ENCODE peak calls at places on chromosomes 16 and 17, in seven cellular contexts. F, O, U, P, T, V and J are unnamed samples.

GRCh38 chr16:3595110-3595486 is 16.3 kb downstream of the SLX4 start:
- DNase-seq in O (no peak), T (no peak), F (no peak), U (no peak), P (no peak), V (no peak), J (no peak)

GRCh38 chr17:75571197-75571884 is 16.3 kb upstream of the MYO15B start:
- DNase-seq in V (no peak), F (no peak), U (no peak), T (no peak), P (no peak), O (no peak), J (no peak)

GRCh38 chr17:13931752-13932477 is 137.4 kb upstream of the COX10 start:
- DNase-seq in P (peak; percentile 21), U (no peak), O (peak; percentile 46), T (peak; percentile 13), V (no peak), F (peak; percentile 38), J (no peak)

GRCh38 chr16:67537270-67537635 is 8.6 kb downstream of the RIPOR1 start:
- DNase-seq in F (peak; percentile 64), V (peak; percentile 61), T (peak; percentile 43), U (peak; percentile 81), P (peak; percentile 62), O (peak; percentile 54), J (peak; percentile 33)

GRCh38 chr17:73142763-73143395 is 21.9 kb upstream of the SSTR2 start:
- DNase-seq in U (no peak), T (no peak), P (no peak), O (no peak), V (no peak), F (no peak), J (no peak)

GRCh38 chr17:39665642-39666221 is 583 bp downstream of the TCAP start:
- DNase-seq in O (no peak), V (no peak), P (peak; percentile 38), U (no peak), T (no peak), F (no peak), J (no peak)

GRCh38 chr16:77171750-77172635 is 19.0 kb upstream of the MON1B start:
- DNase-seq in V (no peak), T (peak; percentile 35), P (no peak), U (no peak), F (peak; percentile 53), O (peak; percentile 34), J (peak; percentile 45)

GRCh38 chr17:19461139-19461538 is 50.1 kb downstream of the RNF112 start:
- DNase-seq in V (no peak), F (no peak), T (no peak), O (peak; percentile 38), P (peak; percentile 32), U (no peak), J (no peak)

GRCh38 chr17:64134996-64135395 is 5.1 kb upstream of the ERN1 start:
- DNase-seq in V (no peak), P (no peak), F (no peak), T (no peak), O (no peak), U (no peak), J (no peak)

GRCh38 chr17:50157891-50158290 is 7.4 kb upstream of the PPP1R9B start:
- DNase-seq in T (no peak), O (no peak), V (no peak), U (no peak), F (no peak), P (no peak), J (no peak)

GRCh38 chr16:69465083-69465721 is 40.8 kb downstream of the CYB5B start:
- DNase-seq in T (no peak), U (no peak), F (no peak), V (no peak), P (no peak), O (peak; percentile 27), J (no peak)

GRCh38 chr16:80948886-80949502 is 57.7 kb downstream of the CMC2 start:
- DNase-seq in P (peak; percentile 82), O (peak; percentile 33), U (peak; percentile 78), F (no peak), V (no peak), T (peak; percentile 34), J (peak; percentile 47)

GRCh38 chr16:68491576-68491950 is 43.3 kb upstream of the SMPD3 start:
- DNase-seq in P (no peak), O (no peak), T (no peak), U (no peak), V (no peak), F (no peak), J (no peak)

GRCh38 chr17:37833237-37833859 is 88.5 kb upstream of the HNF1B start:
- DNase-seq in O (no peak), F (no peak), V (no peak), P (no peak), T (no peak), U (no peak), J (no peak)

GRCh38 chr17:51853857-51854256 is 304.7 kb downstream of the CA10 start:
- DNase-seq in O (peak; percentile 37), U (no peak), F (no peak), V (no peak), T (no peak), P (no peak), J (no peak)

GRCh38 chr17:79029327-79030009 is 5.5 kb downstream of the C1QTNF1 start:
- DNase-seq in O (no peak), T (no peak), P (no peak), F (no peak), U (peak; percentile 34), V (no peak), J (no peak)

GRCh38 chr16:30005341-30006094 is 5.3 kb downstream of the DOC2A start:
- DNase-seq in O (no peak), V (no peak), P (no peak), U (no peak), F (peak; percentile 47), T (peak; percentile 39), J (peak; percentile 45)

GRCh38 chr17:60231234-60231633 is 81.5 kb downstream of the CA4 start:
- DNase-seq in U (no peak), O (no peak), P (no peak), V (no peak), F (peak; percentile 8), T (no peak), J (no peak)

GRCh38 chr16:47374629-47375028 is 86.2 kb downstream of the ITFG1 start:
- DNase-seq in O (no peak), V (no peak), P (no peak), U (no peak), F (no peak), T (no peak), J (no peak)

GRCh38 chr16:55294947-55295346 is 29.1 kb upstream of the IRX6 start:
- DNase-seq in U (no peak), O (no peak), T (no peak), P (no peak), V (no peak), F (no peak), J (no peak)

GRCh38 chr17:50110591-50111349 is 15.6 kb downstream of the PDK2 start:
- DNase-seq in P (no peak), F (no peak), O (no peak), T (peak; percentile 61), U (peak; percentile 67), V (no peak), J (no peak)

GRCh38 chr17:79630120-79630519 is 19.3 kb upstream of the RBFOX3 start:
- DNase-seq in P (peak; percentile 5), U (peak; percentile 31), T (no peak), V (peak; percentile 34), F (no peak), O (no peak), J (no peak)

DNA sequence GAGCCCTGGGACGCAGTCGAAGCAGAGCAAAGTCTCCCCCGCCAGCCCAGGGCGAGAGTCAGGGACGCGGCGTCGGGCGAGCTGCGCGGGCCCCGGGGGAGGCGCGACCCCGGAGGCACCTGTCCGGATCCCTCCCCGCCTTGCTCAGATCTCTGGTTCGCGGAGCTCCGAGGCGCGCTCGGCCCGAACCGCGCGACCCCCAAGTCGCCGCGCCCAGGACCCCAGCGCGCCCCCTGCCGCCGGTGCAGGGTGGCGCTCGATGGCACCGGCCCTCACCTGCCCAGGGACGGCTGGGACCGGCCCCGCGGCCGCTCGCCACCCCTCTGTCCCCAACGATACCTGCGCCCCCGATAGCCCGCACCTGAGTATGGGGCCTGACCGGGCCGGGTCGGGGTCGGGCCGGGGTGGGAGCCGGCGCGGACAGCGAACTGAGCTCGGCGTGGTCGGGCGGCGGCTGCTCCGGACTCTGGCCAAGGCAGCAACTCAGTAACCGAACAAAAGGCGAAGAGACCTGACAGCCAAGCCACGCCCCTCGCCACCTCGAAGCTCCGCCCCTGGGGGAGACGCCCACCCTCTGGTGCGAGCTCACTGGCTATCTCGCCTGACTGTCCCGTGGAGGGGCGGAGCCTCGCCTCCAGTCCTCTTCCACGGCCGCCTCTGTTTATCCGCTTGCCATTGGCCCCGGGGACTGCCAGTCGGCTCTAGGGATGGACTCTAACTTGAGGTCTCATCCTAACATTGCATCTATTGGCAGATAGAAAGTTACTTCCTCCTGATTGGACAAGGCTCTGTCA is at the start of gene JUP:
- DNase-seq in P (peak; percentile 100), O (peak; percentile 100), U (peak; percentile 100), F (peak; percentile 99), T (peak; percentile 100), V (peak; percentile 100), J (peak; percentile 100)
- TF ChIP-seq CTCF in P (peak; percentile 86), O (peak; percentile 63), U (peak; percentile 83), F (peak; percentile 76), T (peak; percentile 81), V (peak; percentile 77), J (peak; percentile 84)

GRCh38 chr16:86554599-86554916 is 477 bp downstream of the MTHFSD start:
- DNase-seq in V (no peak), P (no peak), T (no peak), F (no peak), O (no peak), U (no peak), J (no peak)
- TF ChIP-seq CTCF in V (no peak), P (no peak), T (no peak), F (no peak), O (no peak), U (no peak), J (no peak)

GRCh38 chr17:29699283-29699682 is 76.6 kb upstream of the CORO6 start:
- DNase-seq in T (no peak), U (no peak), O (no peak), P (no peak), F (no peak), V (no peak), J (no peak)
- TF ChIP-seq CTCF in T (no peak), U (no peak), O (no peak), P (no peak), F (no peak), V (no peak), J (no peak)

DNA sequence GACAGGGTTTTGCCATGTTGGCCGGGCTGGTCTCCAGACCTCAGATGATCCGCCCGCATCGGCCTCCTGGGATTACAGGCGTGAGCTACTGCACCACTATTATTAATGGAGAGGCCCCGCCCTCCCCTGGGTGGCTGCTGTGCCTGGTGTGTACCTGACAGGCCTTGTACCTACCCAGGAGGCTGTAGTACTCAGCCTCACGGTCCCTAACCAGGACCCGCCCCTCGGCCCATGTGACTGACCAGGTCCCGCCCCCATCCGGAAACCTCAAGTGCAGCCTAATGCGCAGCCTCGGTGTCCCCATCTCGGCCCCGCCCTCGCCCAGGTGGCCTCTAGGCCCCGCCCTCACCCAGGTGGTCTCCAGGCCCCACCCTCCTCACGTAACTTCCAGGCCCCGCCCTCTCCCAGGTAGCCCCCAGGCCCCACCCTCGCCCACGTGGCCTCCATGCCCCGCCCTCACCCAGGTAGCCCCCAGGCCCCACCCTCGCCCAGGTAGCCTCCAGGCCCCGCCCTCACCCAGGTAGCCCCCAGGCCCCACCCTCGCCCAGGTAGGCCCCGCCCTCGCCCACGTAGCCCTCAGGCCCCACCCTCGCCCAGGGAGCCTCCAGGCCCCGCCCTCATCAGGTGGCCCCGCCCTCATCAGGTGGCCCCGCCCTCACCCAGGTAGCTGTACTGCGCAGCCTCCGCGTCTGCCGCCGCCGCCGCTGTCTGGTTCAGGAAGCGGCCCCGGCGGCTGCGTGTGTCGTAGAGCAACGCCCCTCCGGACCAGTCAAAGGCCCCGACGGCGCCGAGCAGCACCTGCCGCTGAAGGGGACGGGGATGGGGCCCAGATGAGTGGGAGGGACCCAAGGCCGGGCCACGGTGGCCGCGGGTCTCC is 31.0 kb downstream of the HASPIN start:
- DNase-seq in O (peak; percentile 96), V (peak; percentile 95), F (peak; percentile 95), T (peak; percentile 100), U (peak; percentile 99), P (peak; percentile 100), J (peak; percentile 25)
- TF ChIP-seq CTCF in O (no peak), V (no peak), F (no peak), T (no peak), U (no peak), P (no peak), J (no peak)